ENCODE peak calls at places on chromosome 14, in six cellular contexts. E is K562, Y is H1, A is WTC11, U is HCT116, T is GM12878. B is an unnamed sample.

GRCh38 chr14:92866181-92866752 is 56.7 kb upstream of the CHGA start:
- DNase-seq in E (no peak), Y (no peak), A (no peak), U (no peak), T (no peak), B (no peak)

GRCh38 chr14:54652188-54652889 is 85.4 kb downstream of the SAMD4A start:
- DNase-seq in E (no peak), Y (no peak), A (peak), U (peak), T (no peak), B (peak)

GRCh38 chr14:77133718-77134338 is 7.8 kb downstream of the ZDHHC22 start:
- DNase-seq in E (peak), Y (peak), A (peak), U (no peak), T (no peak), B (peak)

GRCh38 chr14:94904636-94905035 is 134.7 kb upstream of the GSC start:
- DNase-seq in E (no peak), Y (no peak), A (no peak), U (no peak), T (no peak), B (no peak)

GRCh38 chr14:22664261-22664660 is 20.1 kb upstream of the OR6J1 start:
- DNase-seq in E (no peak), Y (no peak), A (no peak), U (no peak), T (no peak), B (peak)

GRCh38 chr14:53011053-53011462 is 60.2 kb upstream of the FERMT2 start:
- DNase-seq in E (no peak), Y (no peak), A (peak), U (peak), T (no peak), B (peak)

GRCh38 chr14:38724621-38725020 is 378.4 kb downstream of the SEC23A start:
- DNase-seq in E (no peak), Y (no peak), A (no peak), U (no peak), T (no peak), B (no peak)

GRCh38 chr14:61925043-61925442 is 162.8 kb downstream of the SNAPC1 start:
- DNase-seq in E (no peak), Y (no peak), A (no peak), U (peak), T (no peak), B (peak)

GRCh38 chr14:70357985-70358384 is 1.5 kb downstream of the COX16 start:
- DNase-seq in E (no peak), Y (no peak), A (no peak), U (no peak), T (no peak), B (no peak)

GRCh38 chr14:104676694-104677505 is 12.5 kb upstream of the INF2 start:
- DNase-seq in E (peak), Y (peak), A (peak), U (no peak), T (no peak), B (peak)

GRCh38 chr14:75438486-75439080 is 10.8 kb downstream of the JDP2 start:
- DNase-seq in E (no peak), Y (no peak), A (no peak), U (no peak), T (no peak), B (no peak)

GRCh38 chr14:26522985-26523384 is 74.8 kb downstream of the NOVA1 start:
- DNase-seq in E (no peak), Y (no peak), A (no peak), U (no peak), T (no peak), B (no peak)

GRCh38 chr14:94769413-94770250 is at the start of gene GSC:
- DNase-seq in E (no peak), Y (peak), A (peak), U (no peak), T (no peak), B (no peak)

GRCh38 chr14:67137744-67138371 is 51.4 kb upstream of the GARIN2 start:
- DNase-seq in E (no peak), Y (no peak), A (no peak), U (no peak), T (no peak), B (no peak)

GRCh38 chr14:105365101-105365500 is 33.2 kb upstream of the TEX22 start:
- DNase-seq in E (no peak), Y (no peak), A (no peak), U (no peak), T (no peak), B (no peak)

GRCh38 chr14:58082491-58083098 is 69.4 kb downstream of the ARMH4 start:
- DNase-seq in E (peak), Y (no peak), A (no peak), U (peak), T (no peak), B (no peak)

GRCh38 chr14:53792909-53793308 is 163.7 kb downstream of the BMP4 start:
- DNase-seq in E (no peak), Y (no peak), A (peak), U (no peak), T (no peak), B (no peak)

GRCh38 chr14:53550776-53551175 is 397.7 kb upstream of the DDHD1 start:
- DNase-seq in E (no peak), Y (no peak), A (no peak), U (no peak), T (no peak), B (no peak)

GRCh38 chr14:54435500-54435981 is 5.6 kb downstream of the CNIH1 start:
- DNase-seq in E (peak), Y (no peak), A (no peak), U (no peak), T (no peak), B (no peak)

GRCh38 chr14:60553855-60554254 is 44.9 kb downstream of the SIX6 start:
- DNase-seq in E (no peak), Y (no peak), A (no peak), U (no peak), T (no peak), B (no peak)

GRCh38 chr14:79270361-79270760 is 940.9 kb downstream of the DIO2 start:
- DNase-seq in E (no peak), Y (no peak), A (no peak), U (no peak), T (no peak), B (no peak)

GRCh38 chr14:101017209-101017608 is 113.7 kb upstream of the RTL1 start:
- DNase-seq in E (no peak), Y (peak), A (no peak), U (no peak), T (no peak), B (no peak)

GRCh38 chr14:77603654-77604270 is 12.7 kb downstream of the SPTLC2 start:
- DNase-seq in E (peak), Y (no peak), A (no peak), U (no peak), T (no peak), B (peak)

GRCh38 chr14:94036328-94037167 is 10.4 kb downstream of the OTUB2 start:
- DNase-seq in E (peak), Y (peak), A (peak), U (peak), T (no peak), B (peak)

GRCh38 chr14:102138935-102139247 is 806 bp upstream of the WDR20 start:
- DNase-seq in E (no peak), Y (no peak), A (no peak), U (no peak), T (no peak), B (no peak)

GRCh38 chr14:38481939-38482678 is 226.2 kb upstream of the CLEC14A start:
- DNase-seq in E (no peak), Y (no peak), A (no peak), U (no peak), T (no peak), B (no peak)

GRCh38 chr14:61188936-61189808 is 92.0 kb downstream of the TMEM30B start:
- DNase-seq in E (peak), Y (peak), A (peak), U (no peak), T (no peak), B (peak)

GRCh38 chr14:53951661-53952265 is 4.9 kb downstream of the BMP4 start:
- DNase-seq in E (no peak), Y (peak), A (peak), U (no peak), T (no peak), B (no peak)

GRCh38 chr14:81319314-81319713 is 80.8 kb downstream of the STON2 start:
- DNase-seq in E (no peak), Y (no peak), A (no peak), U (no peak), T (no peak), B (peak)

GRCh38 chr14:81326451-81326850 is 73.7 kb downstream of the STON2 start:
- DNase-seq in E (no peak), Y (no peak), A (no peak), U (no peak), T (no peak), B (no peak)

GRCh38 chr14:81323621-81324400 is 76.3 kb downstream of the STON2 start:
- DNase-seq in E (no peak), Y (peak), A (peak), U (peak), T (no peak), B (no peak)

GRCh38 chr14:81319946-81320345 is 80.2 kb downstream of the STON2 start:
- DNase-seq in E (no peak), Y (no peak), A (no peak), U (no peak), T (no peak), B (no peak)

GRCh38 chr14:81323094-81323493 is 77.0 kb downstream of the STON2 start:
- DNase-seq in E (no peak), Y (no peak), A (no peak), U (no peak), T (no peak), B (no peak)
- TF ChIP-seq ATF3 in E (no peak), Y (no peak), A (no peak), U (no peak), T (no peak), B (no peak)

DNA sequence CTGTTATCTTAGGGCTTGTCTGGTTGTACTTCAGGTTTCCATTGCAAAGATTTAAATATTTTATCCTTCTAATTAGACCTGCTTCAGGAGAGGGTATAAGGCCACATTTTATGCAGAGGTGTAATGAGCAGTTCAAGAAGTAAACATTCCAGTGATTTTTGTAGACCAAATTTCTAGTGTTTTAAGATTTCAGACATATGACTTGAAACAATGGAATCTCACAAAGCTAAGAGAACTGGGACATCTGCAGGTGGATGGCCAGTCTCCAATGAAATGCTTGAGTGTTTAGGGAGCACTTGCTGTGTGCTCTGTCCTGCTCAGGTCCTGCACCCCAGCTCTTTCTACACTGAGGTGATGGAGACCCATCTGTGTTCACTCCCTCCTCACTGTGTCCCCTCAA is 7.9 kb downstream of the C14orf132 start:
- DNase-seq in E (no peak), Y (no peak), A (no peak), U (no peak), T (no peak), B (no peak)
- TF ChIP-seq ATF3 in E (no peak), Y (no peak), A (no peak), U (no peak), T (no peak), B (no peak)

GRCh38 chr14:37343307-37344094 is 145.8 kb downstream of the MIPOL1 start:
- DNase-seq in E (no peak), Y (no peak), A (no peak), U (no peak), T (no peak), B (no peak)
- TF ChIP-seq ATF3 in E (no peak), Y (no peak), A (no peak), U (no peak), T (no peak), B (no peak)

DNA sequence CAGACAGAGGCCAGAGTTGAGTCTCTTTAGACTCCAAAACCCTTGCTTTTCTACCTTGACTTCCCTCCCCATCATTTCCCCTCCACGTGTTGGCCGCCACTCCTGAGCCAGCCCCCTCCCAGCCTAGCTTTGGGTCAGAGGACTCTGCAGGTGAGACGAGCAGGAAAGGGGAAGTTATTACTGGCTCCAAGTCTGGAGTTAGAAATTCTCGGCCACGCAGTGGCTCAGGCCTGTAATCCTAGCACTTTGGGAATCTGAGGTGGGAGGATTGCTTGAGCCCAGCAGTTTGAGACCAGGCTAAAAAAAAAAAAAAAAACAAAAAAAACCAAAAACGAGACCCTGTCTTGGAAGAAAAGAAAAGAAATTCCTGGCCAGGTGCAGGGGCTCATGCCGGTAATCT is 8.8 kb downstream of the VSX2 start:
- DNase-seq in E (no peak), Y (no peak), A (no peak), U (no peak), T (no peak), B (no peak)
- TF ChIP-seq ATF3 in E (no peak), Y (no peak), A (no peak), U (no peak), T (no peak), B (no peak)

GRCh38 chr14:106846218-106846617 is 1319.8 kb downstream of the TMEM121 start:
- DNase-seq in E (no peak), Y (no peak), A (no peak), U (no peak), T (no peak), B (no peak)

GRCh38 chr14:106845286-106846087 is 1319.1 kb downstream of the TMEM121 start:
- DNase-seq in E (no peak), Y (no peak), A (no peak), U (no peak), T (peak), B (peak)

GRCh38 chr14:106848330-106849121 is 1322.1 kb downstream of the TMEM121 start:
- DNase-seq in E (no peak), Y (no peak), A (no peak), U (no peak), T (no peak), B (peak)

GRCh38 chr14:106850913-106851825 is 1324.8 kb downstream of the TMEM121 start:
- DNase-seq in E (no peak), Y (no peak), A (no peak), U (no peak), T (no peak), B (no peak)
- TF ChIP-seq ATF3 in E (no peak), Y (no peak), A (no peak), U (no peak), T (no peak), B (no peak)

DNA sequence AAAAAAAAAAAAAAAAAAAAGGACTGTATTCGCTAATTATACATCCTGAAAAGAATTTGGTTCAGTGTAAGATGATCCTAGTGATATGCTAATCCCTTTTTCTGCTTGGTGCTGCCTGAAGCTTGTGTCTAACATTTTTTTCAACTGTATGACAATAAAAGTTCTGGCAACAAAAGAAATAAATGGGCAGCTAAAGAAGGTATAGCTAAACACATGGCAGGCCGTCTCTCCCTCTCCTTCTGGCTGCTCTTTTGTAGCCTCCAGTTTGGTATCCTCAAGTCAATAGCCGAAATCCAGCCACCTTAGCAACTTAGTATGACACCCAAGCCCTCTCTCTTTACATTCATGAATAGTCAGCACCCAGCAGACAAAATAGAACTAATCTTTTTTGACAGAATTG is 198.3 kb upstream of the OTX2 start:
- DNase-seq in E (no peak), Y (no peak), A (no peak), U (no peak), T (no peak), B (no peak)
- TF ChIP-seq ATF3 in E (no peak), Y (no peak), A (no peak), U (no peak), T (no peak), B (no peak)

GRCh38 chr14:68377459-68377858 is 415.4 kb downstream of the ZFP36L1 start:
- DNase-seq in E (peak), Y (no peak), A (no peak), U (no peak), T (no peak), B (peak)
- TF ChIP-seq ATF3 in E (no peak), Y (no peak), A (no peak), U (no peak), T (no peak), B (no peak)

GRCh38 chr14:99966912-99967311 is 98.3 kb upstream of the EVL start:
- DNase-seq in E (no peak), Y (no peak), A (no peak), U (no peak), T (no peak), B (no peak)
- TF ChIP-seq ATF3 in E (no peak), Y (no peak), A (no peak), U (no peak), T (no peak), B (no peak)

DNA sequence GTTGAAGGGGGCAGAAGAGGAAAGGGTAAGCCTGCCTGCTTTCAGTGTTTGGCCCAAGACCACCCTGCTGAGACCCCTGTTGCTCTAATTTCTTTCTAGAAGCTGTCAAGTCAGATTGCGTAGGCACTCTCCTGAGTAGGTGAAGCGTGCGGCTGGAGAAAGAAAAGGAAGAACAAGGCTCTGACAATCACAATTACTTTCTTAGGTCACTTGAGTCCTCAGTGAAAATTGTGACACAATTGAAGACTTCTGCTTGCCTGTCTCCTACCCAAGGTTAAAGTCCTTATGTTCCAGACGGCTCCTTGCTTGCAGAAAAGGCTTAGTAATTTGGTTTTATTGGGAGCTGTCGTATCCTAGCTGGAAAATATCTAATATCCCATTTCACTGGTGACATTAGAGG is 716 bp upstream of the CTSG start:
- DNase-seq in E (no peak), Y (no peak), A (no peak), U (no peak), T (no peak), B (no peak)
- TF ChIP-seq ATF3 in E (no peak), Y (no peak), A (no peak), U (no peak), T (no peak), B (no peak)